ENCODE peak calls at places on chromosomes 7 and 10, in nine cellular contexts. H is heart right ventricle, N is right atrium auricular region, W is lower leg skin, S is fibroblast of the aortic adventitia, C is DND-41, V is testis, R is GM12865, Y is sigmoid colon. A is an unnamed sample.
A peak's percentile ranks its signal among the peaks of the same experiment; 100 is the strongest.

GRCh38 chr10:125060851-125061556 is 99.4 kb downstream of the CTBP2 start:
- DNase-seq in H (peak; percentile 84), N (peak; percentile 87), W (peak; percentile 83), S (peak; percentile 91), C (peak; percentile 56), V (peak; percentile 89), R (peak; percentile 50), Y (peak; percentile 93), A (peak; percentile 20)

GRCh38 chr10:72738476-72738875 is 46.5 kb downstream of the MCU start:
- DNase-seq in H (no peak), N (no peak), W (no peak), S (peak; percentile 82), C (no peak), V (no peak), R (no peak), Y (no peak), A (no peak)

GRCh38 chr10:74640134-74640533 is 186.3 kb upstream of the KAT6B start:
- DNase-seq in H (no peak), N (no peak), W (no peak), S (no peak), C (no peak), V (no peak), R (peak; percentile 63), Y (no peak), A (no peak)

GRCh38 chr7:71612011-71612410 is 480.1 kb downstream of the GALNT17 start:
- DNase-seq in H (no peak), N (no peak), W (no peak), S (no peak), C (no peak), V (no peak), R (no peak), Y (no peak), A (no peak)

GRCh38 chr7:7932553-7932952 is 36.0 kb upstream of the GLCCI1 start:
- DNase-seq in H (no peak), N (no peak), W (no peak), S (no peak), C (no peak), V (no peak), R (no peak), Y (no peak), A (no peak)

GRCh38 chr10:122245136-122245535 is 26.0 kb upstream of the BTBD16 start:
- DNase-seq in H (no peak), N (no peak), W (no peak), S (no peak), C (no peak), V (no peak), R (no peak), Y (no peak), A (no peak)

GRCh38 chr10:44697096-44697495 is 214.0 kb upstream of the TMEM72 start:
- DNase-seq in H (no peak), N (no peak), W (no peak), S (no peak), C (no peak), V (no peak), R (no peak), Y (no peak), A (no peak)

GRCh38 chr7:18828333-18829100 is 288.9 kb downstream of the TWIST1 start:
- DNase-seq in H (no peak), N (no peak), W (no peak), S (peak; percentile 18), C (no peak), V (no peak), R (no peak), Y (no peak), A (no peak)

GRCh38 chr10:49571419-49571818 is 32.5 kb upstream of the ERCC6 start:
- DNase-seq in H (no peak), N (no peak), W (no peak), S (peak; percentile 75), C (no peak), V (no peak), R (peak; percentile 13), Y (no peak), A (no peak)

GRCh38 chr10:49567810-49568209 is 28.9 kb upstream of the ERCC6 start:
- DNase-seq in H (no peak), N (no peak), W (no peak), S (no peak), C (no peak), V (no peak), R (no peak), Y (no peak), A (no peak)

GRCh38 chr10:49569031-49569765 is 30.3 kb upstream of the ERCC6 start:
- DNase-seq in H (no peak), N (no peak), W (no peak), S (peak; percentile 97), C (no peak), V (no peak), R (no peak), Y (no peak), A (no peak)

GRCh38 chr10:49564461-49565009 is 25.6 kb upstream of the ERCC6 start:
- DNase-seq in H (no peak), N (no peak), W (no peak), S (peak; percentile 46), C (no peak), V (no peak), R (no peak), Y (no peak), A (no peak)

GRCh38 chr10:49568235-49568634 is 29.3 kb upstream of the ERCC6 start:
- DNase-seq in H (no peak), N (no peak), W (no peak), S (peak; percentile 99), C (no peak), V (no peak), R (peak; percentile 71), Y (no peak), A (no peak)
- H3K4me3 ChIP-seq in H (no peak overlapping the region), N (no peak overlapping the region), W (no peak overlapping the region), S (no peak overlapping the region), C (no peak overlapping the region), V (no peak overlapping the region), R (no peak overlapping the region), Y (no peak overlapping the region), A (no peak overlapping the region)

GRCh38 chr7:158710651-158711102 is 6.1 kb upstream of the NCAPG2 start:
- DNase-seq in H (no peak), N (no peak), W (no peak), S (peak; percentile 95), C (no peak), V (no peak), R (peak; percentile 37), Y (no peak), A (peak; percentile 41)
- H3K4me3 ChIP-seq in H (no peak overlapping the region), N (no peak overlapping the region), W (no peak overlapping the region), S (no peak overlapping the region), C (no peak overlapping the region), V (no peak overlapping the region), R (no peak overlapping the region), Y (no peak overlapping the region), A (no peak overlapping the region)

GRCh38 chr7:23523486-23524075 is 8.2 kb downstream of the TRA2A start:
- DNase-seq in H (no peak), N (no peak), W (no peak), S (no peak), C (no peak), V (no peak), R (peak; percentile 39), Y (no peak), A (no peak)
- H3K4me3 ChIP-seq in H (no peak overlapping the region), N (no peak overlapping the region), W (no peak overlapping the region), S (no peak overlapping the region), C (no peak overlapping the region), V (no peak overlapping the region), R (no peak overlapping the region), Y (no peak overlapping the region), A (no peak overlapping the region)

DNA sequence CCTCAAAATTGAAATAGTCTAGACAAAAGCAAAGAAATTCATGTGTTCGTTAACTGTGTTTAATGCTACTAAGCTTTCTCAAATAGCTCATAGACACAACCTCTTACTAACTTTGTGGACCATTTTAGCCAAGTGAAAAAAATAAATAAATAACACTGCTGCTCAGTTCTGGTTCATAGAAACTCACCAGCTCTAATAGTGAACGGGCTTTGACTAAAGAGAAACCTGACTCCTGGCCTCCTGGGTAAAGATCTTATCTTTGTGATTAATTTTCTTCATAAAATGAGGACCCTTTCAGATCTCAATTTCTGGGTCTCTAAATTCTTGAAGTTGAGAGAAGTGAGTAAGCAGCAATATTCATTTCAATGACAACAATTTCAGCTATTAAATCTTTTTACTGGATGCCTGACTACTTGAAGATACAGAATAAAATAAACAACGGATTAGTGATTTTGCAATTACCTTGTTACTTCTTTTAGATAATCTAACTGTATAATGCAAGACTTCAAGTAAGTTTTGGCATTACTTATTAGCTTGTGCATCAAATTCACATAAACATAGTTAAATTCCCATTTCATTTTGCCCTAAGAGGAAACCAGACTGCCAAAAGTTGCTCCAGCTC is 3.1 kb downstream of the CADPS2 start:
- DNase-seq in H (no peak), N (no peak), W (no peak), S (no peak), C (no peak), V (no peak), R (no peak), Y (no peak), A (no peak)
- H3K4me3 ChIP-seq in H (peak overlapping the region; percentile 81), N (no peak overlapping the region), W (no peak overlapping the region), S (no peak overlapping the region), C (no peak overlapping the region), V (no peak overlapping the region), R (no peak overlapping the region), Y (no peak overlapping the region), A (no peak overlapping the region)

DNA sequence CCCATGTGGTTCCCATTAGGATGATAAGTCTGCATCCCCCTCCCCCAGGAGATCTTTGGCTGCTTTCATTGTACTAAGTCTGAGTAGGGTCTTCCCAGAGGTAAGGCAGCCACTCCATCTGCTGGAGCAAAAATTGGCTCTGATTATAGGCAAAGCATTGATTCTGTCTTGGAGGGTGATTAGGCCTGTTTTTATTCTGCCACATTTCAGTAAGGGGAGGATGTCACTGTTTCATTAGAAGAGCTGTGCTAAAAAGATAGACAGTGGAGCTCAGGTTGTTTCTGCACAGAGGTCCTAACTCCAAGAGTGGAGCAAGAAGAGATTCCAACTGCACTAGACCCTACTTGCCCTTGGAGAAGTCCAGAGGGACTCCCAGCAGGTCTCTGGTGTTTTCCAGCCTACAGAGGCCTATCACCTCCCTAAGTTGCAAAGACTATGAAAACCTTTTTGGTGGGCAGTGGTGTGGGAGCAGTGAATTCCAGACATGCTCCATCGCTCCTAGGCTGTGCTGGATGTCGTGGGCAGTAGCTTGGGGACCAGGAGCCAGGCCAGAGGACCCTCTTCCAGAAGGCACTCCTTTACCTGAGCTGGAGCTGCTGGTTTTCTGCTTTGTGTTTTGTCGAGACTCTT is 7.2 kb upstream of the HOXA2 start:
- DNase-seq in H (no peak), N (peak; percentile 40), W (no peak), S (peak; percentile 12), C (no peak), V (no peak), R (no peak), Y (no peak), A (no peak)
- H3K4me3 ChIP-seq in H (no peak overlapping the region), N (no peak overlapping the region), W (no peak overlapping the region), S (peak overlapping the region; percentile 31), C (no peak overlapping the region), V (no peak overlapping the region), R (no peak overlapping the region), Y (no peak overlapping the region), A (no peak overlapping the region)

A was measured in Jurkat, Clone E6-1.